ENCODE peak calls at places on chromosomes 4 and X, in five cellular contexts. J is mammary epithelial cell, A is astrocyte, S is ovary, D is cardiac muscle cell. R is an unnamed sample.

GRCh38 chr4:6343950-6344408 is 74.3 kb downstream of the WFS1 start:
- DNase-seq in S (no peak), J (peak; percentile 81), D (no peak), A (peak; percentile 76), R (peak; percentile 93)

GRCh38 chr4:6500481-6501135 is 28.2 kb upstream of the PPP2R2C start:
- DNase-seq in J (no peak), D (no peak), A (no peak), S (no peak), R (no peak)

GRCh38 chr4:48968814-48969213 is 17.3 kb upstream of the CWH43 start:
- DNase-seq in A (peak; percentile 90), D (peak; percentile 31), J (peak; percentile 92), S (no peak), R (peak; percentile 98)

GRCh38 chr4:33060873-33061542 is 2340.8 kb downstream of the PCDH7 start:
- DNase-seq in J (peak; percentile 2), A (peak; percentile 6), S (no peak), D (peak; percentile 75), R (peak; percentile 46)

GRCh38 chr4:5238106-5238505 is 186.8 kb downstream of the STK32B start:
- DNase-seq in A (peak; percentile 52), D (no peak), J (no peak), S (no peak), R (no peak)

GRCh38 chrX:110216027-110216426 is 101.9 kb downstream of the AMMECR1 start:
- DNase-seq in A (no peak), S (no peak), D (no peak), J (no peak), R (no peak)

GRCh38 chrX:138756234-138756633 is 44.7 kb upstream of the FGF13 start:
- DNase-seq in S (peak; percentile 24), D (peak; percentile 6), A (peak; percentile 69), J (peak; percentile 37), R (peak; percentile 32)

GRCh38 chr4:742742-743311 is 37.2 kb downstream of the PCGF3 start:
- DNase-seq in D (peak; percentile 65), J (peak; percentile 40), S (peak; percentile 75), A (no peak), R (no peak)

GRCh38 chrX:4830880-4831557 is 1117.6 kb upstream of the PRKX start:
- DNase-seq in D (no peak), S (no peak), J (peak; percentile 41), A (no peak), R (peak; percentile 75)

GRCh38 chrX:21991504-21991903 is 40.6 kb upstream of the PHEX start:
- DNase-seq in J (no peak), S (no peak), A (no peak), D (no peak), R (no peak)

GRCh38 chr4:40335508-40335860 is 351 bp downstream of the CHRNA9 start:
- DNase-seq in D (peak; percentile 46), J (no peak), S (no peak), A (peak; percentile 41), R (peak; percentile 63)

GRCh38 chr4:88866862-88867550 is 169.4 kb upstream of the NAP1L5 start:
- DNase-seq in S (no peak), D (no peak), A (no peak), J (peak; percentile 80), R (peak; percentile 96)

GRCh38 chr4:95095352-95095974 is 337.7 kb downstream of the BMPR1B start:
- DNase-seq in D (peak; percentile 62), S (no peak), A (peak; percentile 39), J (peak; percentile 37), R (peak; percentile 51)

GRCh38 chrX:16188687-16189086 is 21.4 kb downstream of the MAGEB17 start:
- DNase-seq in A (peak; percentile 44), J (peak; percentile 4), D (no peak), S (no peak), R (peak; percentile 71)

GRCh38 chr4:15327311-15328298 is 100.2 kb upstream of the C1QTNF7 start:
- DNase-seq in S (no peak), A (peak; percentile 63), D (peak; percentile 50), J (no peak), R (no peak)

GRCh38 chr4:186104114-186104894 is at the start of gene FAM149A:
- DNase-seq in D (peak; percentile 14), J (peak; percentile 3), A (no peak), S (no peak), R (no peak)

GRCh38 chrX:119427024-119427794 is 28.1 kb downstream of the SLC25A43 start:
- DNase-seq in D (peak; percentile 55), S (no peak), J (no peak), A (peak; percentile 53), R (no peak)

GRCh38 chr4:66574145-66574978 is 904.1 kb upstream of the EPHA5 start:
- DNase-seq in J (peak; percentile 63), D (peak; percentile 70), A (peak; percentile 95), S (no peak), R (no peak)

GRCh38 chr4:148790691-148791090 is 348.5 kb upstream of the NR3C2 start:
- DNase-seq in S (no peak), J (peak; percentile 94), D (peak; percentile 59), A (peak; percentile 90), R (peak; percentile 91)

GRCh38 chr4:138951764-138952163 is 63.8 kb upstream of the NOCT start:
- DNase-seq in D (no peak), J (peak; percentile 96), S (no peak), A (no peak), R (peak; percentile 100)

GRCh38 chrX:54178100-54178940 is 4.7 kb downstream of the FAM120C start:
- DNase-seq in A (peak; percentile 72), S (no peak), J (peak; percentile 59), D (peak; percentile 81), R (peak; percentile 81)

GRCh38 chrX:13798184-13798583 is 18.7 kb downstream of the GPM6B start:
- DNase-seq in A (no peak), S (no peak), J (no peak), D (no peak), R (no peak)

GRCh38 chr4:532588-533317 is 33.7 kb downstream of the PIGG start:
- DNase-seq in S (no peak), A (no peak), D (no peak), J (no peak), R (no peak)

GRCh38 chrX:22520128-22520828 is 247.6 kb downstream of the CBLL2 start:
- DNase-seq in A (no peak), S (no peak), D (no peak), J (peak; percentile 86), R (peak; percentile 89)

GRCh38 chr4:73707918-73708577 is 32.3 kb upstream of the CXCL8 start:
- DNase-seq in A (peak; percentile 96), S (peak; percentile 29), J (peak; percentile 93), D (peak; percentile 93), R (peak; percentile 94)

GRCh38 chrX:43505759-43506158 is 150.3 kb upstream of the MAOA start:
- DNase-seq in D (no peak), A (no peak), J (peak; percentile 67), S (no peak), R (peak; percentile 83)

GRCh38 chrX:102599950-102600579 is 750 bp downstream of the ARMCX5 start:
- DNase-seq in D (peak; percentile 36), S (no peak), A (peak; percentile 20), J (peak; percentile 10), R (peak; percentile 15)

GRCh38 chr4:140219567-140219966 is 65.6 kb upstream of the MAML3 start:
- DNase-seq in S (no peak), D (no peak), A (no peak), J (no peak), R (no peak)

GRCh38 chrX:38149016-38149415 is 71.7 kb downstream of the SRPX start:
- DNase-seq in J (no peak), A (peak; percentile 49), S (no peak), D (no peak), R (no peak)

GRCh38 chr4:101075536-101075935 is 271.8 kb downstream of the PPP3CA start:
- DNase-seq in S (no peak), A (no peak), D (no peak), J (no peak), R (no peak)

GRCh38 chrX:38513087-38513742 is 48.1 kb upstream of the TSPAN7 start:
- DNase-seq in S (no peak), A (no peak), J (no peak), D (no peak), R (peak; percentile 35)

GRCh38 chrX:18582910-18583493 is 88.9 kb downstream of the RS1 start:
- DNase-seq in D (peak; percentile 5), S (no peak), A (no peak), J (no peak), R (no peak)

GRCh38 chr4:169823685-169824084 is 65.9 kb upstream of the HPF1 start:
- DNase-seq in S (no peak), A (peak; percentile 58), D (peak; percentile 68), J (peak; percentile 61), R (peak; percentile 58)

GRCh38 chr4:141102367-141102766 is 30.9 kb downstream of the RNF150 start:
- DNase-seq in A (peak; percentile 85), J (peak; percentile 52), D (peak; percentile 38), S (no peak), R (peak; percentile 62)

GRCh38 chrX:112839856-112840255 is 775 bp downstream of the AMOT start:
- DNase-seq in S (no peak), D (no peak), A (no peak), J (no peak), R (no peak)

GRCh38 chrX:14014526-14014925 is 15.2 kb downstream of the GEMIN8 start:
- DNase-seq in A (no peak), D (no peak), J (no peak), S (no peak), R (no peak)

DNA sequence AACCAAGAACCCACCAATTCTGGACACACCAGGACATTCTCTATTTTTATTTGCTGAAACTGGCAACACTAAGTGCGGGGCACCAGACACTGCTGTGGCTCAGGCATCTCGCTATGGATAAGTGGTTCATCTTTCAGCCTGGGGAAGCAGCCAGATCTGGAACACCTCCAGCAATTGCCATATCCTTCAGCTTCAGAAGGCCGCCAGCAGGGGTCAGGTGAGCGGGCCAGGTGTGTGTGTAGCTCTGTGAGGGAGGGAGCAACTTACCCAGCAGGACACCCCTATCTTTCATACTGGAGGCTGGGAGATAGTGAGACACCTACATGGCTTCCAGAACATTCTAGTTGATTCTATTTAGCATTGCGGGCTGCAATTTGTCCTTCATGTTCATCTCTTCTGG is 57.0 kb upstream of the GBA3 start:
- DNase-seq in D (no peak), A (no peak), J (no peak), S (no peak), R (no peak)
- TF ChIP-seq CTCF in D (no peak), A (no peak), J (no peak), S (no peak), R (no peak)

GRCh38 chrX:74242484-74243138 is 61.4 kb upstream of the ZCCHC13 start:
- DNase-seq in A (no peak), J (peak; percentile 83), S (no peak), D (no peak), R (no peak)
- H3K36me3 ChIP-seq in A (peaks cover 16% of the 10 kb centered on the region), J (peaks cover 7% of the 10 kb centered on the region), S (no peaks in the 10 kb centered on the region), D (no peaks in the 10 kb centered on the region), R (peaks cover 1% of the 10 kb centered on the region)

DNA sequence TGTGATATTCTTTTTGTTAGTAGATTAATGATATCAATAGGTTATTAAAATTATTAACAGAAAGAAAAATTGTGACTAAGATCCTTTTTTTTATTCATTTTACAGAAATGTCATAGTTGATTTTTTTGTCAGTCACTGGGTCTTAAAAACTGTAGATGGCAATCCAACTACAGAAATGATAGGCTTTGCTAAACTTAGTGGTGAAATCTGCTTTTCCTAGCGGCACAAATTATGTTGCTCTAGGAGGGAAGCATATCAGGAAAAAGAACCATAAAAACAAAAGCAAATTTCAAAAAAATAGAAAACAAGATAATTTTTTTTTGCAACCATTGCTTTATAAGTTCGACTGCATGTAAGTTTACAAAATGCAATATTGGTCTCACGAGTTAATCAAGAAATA is 443.5 kb upstream of the IGFBP7 start:
- DNase-seq in D (no peak), S (no peak), J (no peak), A (no peak), R (no peak)
- TF ChIP-seq CTCF in D (no peak), S (no peak), J (no peak), A (no peak), R (no peak)

GRCh38 chr4:70787496-70787895 is 52.2 kb downstream of the GRSF1 start:
- DNase-seq in D (no peak), A (no peak), S (no peak), J (no peak), R (no peak)
- H3K36me3 ChIP-seq in D (peaks cover 46% of the 10 kb centered on the region), A (peaks cover 26% of the 10 kb centered on the region), S (no peaks in the 10 kb centered on the region), J (peaks cover 11% of the 10 kb centered on the region), R (peaks cover 3% of the 10 kb centered on the region)